ENCODE peak calls at places on chromosome 19, in four cellular contexts. One of them, this sample, is unnamed.

GRCh38 chr19:41350735-41351338 is 2.9 kb downstream of the TGFB1 start:
- DNase-seq in effector memory CD4-positive, alpha-beta T cell: no peak
- DNase-seq in psoas muscle: no peak
- DNase-seq in choroid plexus epithelial cell: peak
- DNase-seq in this sample: no peak

GRCh38 chr19:40147693-40148347 is 43.4 kb upstream of the MAP3K10 start:
- DNase-seq in effector memory CD4-positive, alpha-beta T cell: no peak
- DNase-seq in psoas muscle: no peak
- DNase-seq in choroid plexus epithelial cell: peak
- DNase-seq in this sample: no peak

GRCh38 chr19:30028118-30028991 is 86.3 kb downstream of the URI1 start:
- DNase-seq in choroid plexus epithelial cell: no peak
- DNase-seq in psoas muscle: no peak
- DNase-seq in effector memory CD4-positive, alpha-beta T cell: no peak
- DNase-seq in this sample: no peak

GRCh38 chr19:45164577-45165335 is 4.0 kb upstream of the NKPD1 start:
- DNase-seq in choroid plexus epithelial cell: peak
- DNase-seq in effector memory CD4-positive, alpha-beta T cell: peak
- DNase-seq in psoas muscle: peak
- DNase-seq in this sample: no peak

GRCh38 chr19:41321600-41322270 is 11.8 kb downstream of the CCDC97 start:
- DNase-seq in psoas muscle: peak
- DNase-seq in choroid plexus epithelial cell: peak
- DNase-seq in effector memory CD4-positive, alpha-beta T cell: no peak
- DNase-seq in this sample: no peak

GRCh38 chr19:41746593-41747227 is 8.6 kb upstream of the CEACAM6 start:
- DNase-seq in psoas muscle: no peak
- DNase-seq in choroid plexus epithelial cell: peak
- DNase-seq in effector memory CD4-positive, alpha-beta T cell: peak
- DNase-seq in this sample: peak

GRCh38 chr19:15253076-15253475 is 20.8 kb upstream of the EPHX3 start:
- DNase-seq in psoas muscle: no peak
- DNase-seq in effector memory CD4-positive, alpha-beta T cell: no peak
- DNase-seq in choroid plexus epithelial cell: no peak
- DNase-seq in this sample: no peak

GRCh38 chr19:10478903-10479384 is 24.2 kb downstream of the KEAP1 start:
- DNase-seq in choroid plexus epithelial cell: peak
- DNase-seq in psoas muscle: peak
- DNase-seq in effector memory CD4-positive, alpha-beta T cell: peak
- DNase-seq in this sample: peak

GRCh38 chr19:55189424-55189823 is 9.3 kb upstream of the SYT5 start:
- DNase-seq in choroid plexus epithelial cell: peak
- DNase-seq in effector memory CD4-positive, alpha-beta T cell: no peak
- DNase-seq in psoas muscle: peak
- DNase-seq in this sample: no peak

GRCh38 chr19:46728693-46729339 is 11.9 kb upstream of the PRKD2 start:
- DNase-seq in choroid plexus epithelial cell: peak
- DNase-seq in effector memory CD4-positive, alpha-beta T cell: peak
- DNase-seq in psoas muscle: peak
- DNase-seq in this sample: no peak

GRCh38 chr19:39192846-39193245 is 3.9 kb upstream of the NCCRP1 start:
- DNase-seq in effector memory CD4-positive, alpha-beta T cell: no peak
- DNase-seq in psoas muscle: no peak
- DNase-seq in choroid plexus epithelial cell: peak
- DNase-seq in this sample: no peak

GRCh38 chr19:14091086-14091884 is 734 bp upstream of the SAMD1 start:
- DNase-seq in effector memory CD4-positive, alpha-beta T cell: no peak
- DNase-seq in psoas muscle: no peak
- DNase-seq in choroid plexus epithelial cell: peak
- DNase-seq in this sample: peak

GRCh38 chr19:49637865-49638350 is 2.0 kb downstream of the RRAS start:
- DNase-seq in choroid plexus epithelial cell: peak
- DNase-seq in effector memory CD4-positive, alpha-beta T cell: no peak
- DNase-seq in psoas muscle: peak
- DNase-seq in this sample: no peak

GRCh38 chr19:16888629-16889371 is at the start of gene F2RL3:
- DNase-seq in psoas muscle: peak
- DNase-seq in effector memory CD4-positive, alpha-beta T cell: no peak
- DNase-seq in choroid plexus epithelial cell: no peak
- DNase-seq in this sample: peak

GRCh38 chr19:33350538-33351309 is 22.8 kb upstream of the CEBPG start:
- DNase-seq in psoas muscle: peak
- DNase-seq in choroid plexus epithelial cell: peak
- DNase-seq in effector memory CD4-positive, alpha-beta T cell: no peak
- DNase-seq in this sample: no peak

GRCh38 chr19:29121684-29122083 is 91.3 kb downstream of the UQCRFS1 start:
- DNase-seq in effector memory CD4-positive, alpha-beta T cell: no peak
- DNase-seq in psoas muscle: peak
- DNase-seq in choroid plexus epithelial cell: no peak
- DNase-seq in this sample: peak

GRCh38 chr19:3285647-3286176 is 61.3 kb downstream of the CELF5 start:
- DNase-seq in psoas muscle: no peak
- DNase-seq in effector memory CD4-positive, alpha-beta T cell: peak
- DNase-seq in choroid plexus epithelial cell: no peak
- DNase-seq in this sample: no peak

GRCh38 chr19:45817725-45818301 is 2.7 kb upstream of the RSPH6A start:
- DNase-seq in psoas muscle: no peak
- DNase-seq in effector memory CD4-positive, alpha-beta T cell: no peak
- DNase-seq in choroid plexus epithelial cell: no peak
- DNase-seq in this sample: no peak

GRCh38 chr19:18464646-18465045 is 26.7 kb upstream of the ISYNA1 start:
- DNase-seq in choroid plexus epithelial cell: peak
- DNase-seq in psoas muscle: peak
- DNase-seq in effector memory CD4-positive, alpha-beta T cell: no peak
- DNase-seq in this sample: no peak

GRCh38 chr19:29367701-29368306 is 154.9 kb upstream of the UQCRFS1 start:
- DNase-seq in choroid plexus epithelial cell: no peak
- DNase-seq in psoas muscle: no peak
- DNase-seq in effector memory CD4-positive, alpha-beta T cell: no peak
- DNase-seq in this sample: no peak

GRCh38 chr19:46904114-46905060 is 43.6 kb downstream of the ARHGAP35 start:
- DNase-seq in psoas muscle: peak
- DNase-seq in effector memory CD4-positive, alpha-beta T cell: no peak
- DNase-seq in choroid plexus epithelial cell: peak
- DNase-seq in this sample: no peak

GRCh38 chr19:40982594-40983101 is 8.4 kb upstream of the CYP2B6 start:
- DNase-seq in choroid plexus epithelial cell: peak
- DNase-seq in psoas muscle: no peak
- DNase-seq in effector memory CD4-positive, alpha-beta T cell: no peak
- DNase-seq in this sample: no peak

GRCh38 chr19:50434525-50434924 is 1.8 kb downstream of the MYBPC2 start:
- DNase-seq in psoas muscle: no peak
- DNase-seq in effector memory CD4-positive, alpha-beta T cell: no peak
- DNase-seq in choroid plexus epithelial cell: peak
- DNase-seq in this sample: no peak

GRCh38 chr19:49058592-49058991 is 1.0 kb upstream of the CGB7 start:
- DNase-seq in choroid plexus epithelial cell: peak
- DNase-seq in effector memory CD4-positive, alpha-beta T cell: no peak
- DNase-seq in psoas muscle: peak
- DNase-seq in this sample: peak

GRCh38 chr19:46369817-46370216 is 22.9 kb downstream of the PPP5C start:
- DNase-seq in psoas muscle: no peak
- DNase-seq in effector memory CD4-positive, alpha-beta T cell: no peak
- DNase-seq in choroid plexus epithelial cell: no peak
- DNase-seq in this sample: no peak

GRCh38 chr19:35764432-35765315 is 6.7 kb downstream of the PROSER3 start:
- DNase-seq in choroid plexus epithelial cell: no peak
- DNase-seq in effector memory CD4-positive, alpha-beta T cell: no peak
- DNase-seq in psoas muscle: no peak
- DNase-seq in this sample: no peak

GRCh38 chr19:27776524-27776923 is 1436.4 kb downstream of the UQCRFS1 start:
- DNase-seq in effector memory CD4-positive, alpha-beta T cell: no peak
- DNase-seq in psoas muscle: no peak
- DNase-seq in choroid plexus epithelial cell: peak
- DNase-seq in this sample: no peak

GRCh38 chr19:19591133-19591825 is 27.2 kb downstream of the PBX4 start:
- DNase-seq in choroid plexus epithelial cell: peak
- DNase-seq in effector memory CD4-positive, alpha-beta T cell: peak
- DNase-seq in psoas muscle: no peak
- DNase-seq in this sample: no peak

GRCh38 chr19:46975011-46975917 is 44.4 kb upstream of the NPAS1 start:
- DNase-seq in effector memory CD4-positive, alpha-beta T cell: no peak
- DNase-seq in psoas muscle: no peak
- DNase-seq in choroid plexus epithelial cell: no peak
- DNase-seq in this sample: no peak

GRCh38 chr19:29579308-29579910 is 26.7 kb upstream of the POP4 start:
- DNase-seq in psoas muscle: no peak
- DNase-seq in choroid plexus epithelial cell: no peak
- DNase-seq in effector memory CD4-positive, alpha-beta T cell: no peak
- DNase-seq in this sample: no peak

GRCh38 chr19:6374179-6374709 is 1.5 kb downstream of the PSPN start:
- DNase-seq in effector memory CD4-positive, alpha-beta T cell: no peak
- DNase-seq in choroid plexus epithelial cell: no peak
- DNase-seq in psoas muscle: no peak
- DNase-seq in this sample: no peak

GRCh38 chr19:681029-681626 is 4.9 kb downstream of the FSTL3 start:
- DNase-seq in choroid plexus epithelial cell: peak
- DNase-seq in psoas muscle: no peak
- DNase-seq in effector memory CD4-positive, alpha-beta T cell: no peak
- DNase-seq in this sample: peak

GRCh38 chr19:15297416-15298224 is 34.7 kb downstream of the BRD4 start:
- DNase-seq in choroid plexus epithelial cell: peak
- DNase-seq in psoas muscle: no peak
- DNase-seq in effector memory CD4-positive, alpha-beta T cell: no peak
- DNase-seq in this sample: peak

GRCh38 chr19:47190167-47190727 is 40.8 kb downstream of the BBC3 start:
- DNase-seq in psoas muscle: peak
- DNase-seq in effector memory CD4-positive, alpha-beta T cell: no peak
- DNase-seq in choroid plexus epithelial cell: peak
- DNase-seq in this sample: no peak

GRCh38 chr19:11446652-11447301 is 11.3 kb downstream of the PRKCSH start:
- DNase-seq in choroid plexus epithelial cell: peak
- DNase-seq in effector memory CD4-positive, alpha-beta T cell: peak
- DNase-seq in psoas muscle: peak
- DNase-seq in this sample: no peak

GRCh38 chr19:23822735-23823134 is 64.0 kb upstream of the ZNF681 start:
- DNase-seq in effector memory CD4-positive, alpha-beta T cell: no peak
- DNase-seq in psoas muscle: no peak
- DNase-seq in choroid plexus epithelial cell: no peak
- DNase-seq in this sample: no peak

GRCh38 chr19:57706346-57706745 is 2.7 kb downstream of the ZNF154 start:
- DNase-seq in psoas muscle: no peak
- DNase-seq in choroid plexus epithelial cell: no peak
- DNase-seq in effector memory CD4-positive, alpha-beta T cell: no peak
- DNase-seq in this sample: no peak
- H3K4me3 ChIP-seq in psoas muscle: peak
- H3K4me3 ChIP-seq in choroid plexus epithelial cell: no peak
- H3K4me3 ChIP-seq in effector memory CD4-positive, alpha-beta T cell: no peak
- H3K4me3 ChIP-seq in this sample: no peak

GRCh38 chr19:2282062-2282861 is at the start of gene PEAK3:
- DNase-seq in choroid plexus epithelial cell: peak
- DNase-seq in effector memory CD4-positive, alpha-beta T cell: no peak
- DNase-seq in psoas muscle: peak
- DNase-seq in this sample: no peak
- H3K4me3 ChIP-seq in choroid plexus epithelial cell: peak
- H3K4me3 ChIP-seq in effector memory CD4-positive, alpha-beta T cell: peak
- H3K4me3 ChIP-seq in psoas muscle: peak
- H3K4me3 ChIP-seq in this sample: no peak

GRCh38 chr19:13051581-13052165 is 51.0 kb downstream of the LYL1 start:
- DNase-seq in psoas muscle: peak
- DNase-seq in effector memory CD4-positive, alpha-beta T cell: no peak
- DNase-seq in choroid plexus epithelial cell: peak
- DNase-seq in this sample: peak
- H3K4me3 ChIP-seq in psoas muscle: peak
- H3K4me3 ChIP-seq in effector memory CD4-positive, alpha-beta T cell: no peak
- H3K4me3 ChIP-seq in choroid plexus epithelial cell: no peak
- H3K4me3 ChIP-seq in this sample: peak

GRCh38 chr19:4375164-4375619 is 25.2 kb downstream of the SH3GL1 start:
- DNase-seq in choroid plexus epithelial cell: no peak
- DNase-seq in psoas muscle: peak
- DNase-seq in effector memory CD4-positive, alpha-beta T cell: no peak
- DNase-seq in this sample: no peak
- H3K4me3 ChIP-seq in choroid plexus epithelial cell: no peak
- H3K4me3 ChIP-seq in psoas muscle: peak
- H3K4me3 ChIP-seq in effector memory CD4-positive, alpha-beta T cell: no peak
- H3K4me3 ChIP-seq in this sample: no peak